ENCODE peak calls at places on chromosomes 16 and 17, in eight cellular contexts. C is BE2C; H is lower leg skin; Y is cardiac muscle cell; N is AG09319; M is epithelial cell of prostate; B is posterior cingulate gyrus; U is CD4-positive, alpha-beta T cell. K is an unnamed sample.
A peak's percentile ranks its signal among the peaks of the same experiment; 100 is the strongest.

GRCh38 chr16:88781140-88782077 is 3.6 kb downstream of the PIEZO1 start:
- DNase-seq in C (no peak), H (no peak), Y (no peak), N (no peak), M (no peak), B (no peak), U (peak; percentile 40), K (no peak)

GRCh38 chr16:70634861-70635260 is 11.5 kb upstream of the IL34 start:
- DNase-seq in C (no peak), H (no peak), Y (no peak), N (no peak), M (no peak), B (no peak), U (no peak), K (no peak)

GRCh38 chr17:47413872-47414271 is 90.1 kb downstream of the EFCAB13 start:
- DNase-seq in C (no peak), H (no peak), Y (no peak), N (no peak), M (no peak), B (no peak), U (no peak), K (no peak)

GRCh38 chr17:10082795-10083194 is 115.6 kb downstream of the GAS7 start:
- DNase-seq in C (no peak), H (no peak), Y (no peak), N (no peak), M (no peak), B (no peak), U (no peak), K (no peak)

GRCh38 chr16:54588026-54588425 is 301.4 kb upstream of the IRX3 start:
- DNase-seq in C (no peak), H (no peak), Y (no peak), N (no peak), M (no peak), B (no peak), U (no peak), K (no peak)

GRCh38 chr16:65116818-65117430 is 4.9 kb downstream of the CDH11 start:
- DNase-seq in C (no peak), H (no peak), Y (no peak), N (no peak), M (no peak), B (no peak), U (no peak), K (no peak)

GRCh38 chr17:31583795-31584340 is 192.4 kb downstream of the RAB11FIP4 start:
- DNase-seq in C (no peak), H (no peak), Y (no peak), N (no peak), M (no peak), B (no peak), U (no peak), K (no peak)

GRCh38 chr17:1402268-1402598 is 2.2 kb upstream of the YWHAE start:
- DNase-seq in C (no peak), H (no peak), Y (no peak), N (no peak), M (no peak), B (no peak), U (no peak), K (no peak)

GRCh38 chr17:47665655-47666054 is 15.9 kb downstream of the KPNB1 start:
- DNase-seq in C (no peak), H (no peak), Y (no peak), N (peak; percentile 54), M (no peak), B (no peak), U (no peak), K (no peak)

GRCh38 chr17:7260601-7261376 is 1.5 kb downstream of the CLDN7 start:
- DNase-seq in C (peak; percentile 22), H (no peak), Y (peak; percentile 53), N (no peak), M (no peak), B (peak; percentile 62), U (no peak), K (no peak)

GRCh38 chr16:82888616-82889015 is 261.8 kb downstream of the CDH13 start:
- DNase-seq in C (no peak), H (no peak), Y (no peak), N (peak; percentile 67), M (no peak), B (no peak), U (no peak), K (no peak)

GRCh38 chr17:4972752-4973151 is 5.1 kb upstream of the SPAG7 start:
- DNase-seq in C (no peak), H (no peak), Y (no peak), N (no peak), M (no peak), B (no peak), U (no peak), K (no peak)

GRCh38 chr17:43891851-43892671 is 15.3 kb downstream of the MPP2 start:
- DNase-seq in C (no peak), H (no peak), Y (no peak), N (peak; percentile 38), M (no peak), B (no peak), U (no peak), K (no peak)

GRCh38 chr16:30068750-30069574 is 3.4 kb downstream of the ALDOA start:
- DNase-seq in C (peak; percentile 55), H (no peak), Y (peak; percentile 30), N (no peak), M (no peak), B (no peak), U (peak; percentile 56), K (no peak)

GRCh38 chr17:40509626-40510327 is 8.4 kb upstream of the TNS4 start:
- DNase-seq in C (no peak), H (no peak), Y (no peak), N (no peak), M (no peak), B (no peak), U (no peak), K (no peak)

GRCh38 chr16:70738083-70738977 is 52.5 kb upstream of the MTSS2 start:
- DNase-seq in C (peak; percentile 86), H (peak; percentile 90), Y (peak; percentile 75), N (peak; percentile 68), M (no peak), B (no peak), U (no peak), K (no peak)

GRCh38 chr16:86281435-86281834 is 228.9 kb upstream of the FOXF1 start:
- DNase-seq in C (no peak), H (peak; percentile 61), Y (no peak), N (no peak), M (no peak), B (peak; percentile 39), U (no peak), K (no peak)

GRCh38 chr16:58863042-58863441 is 128.9 kb upstream of the GOT2 start:
- DNase-seq in C (no peak), H (no peak), Y (no peak), N (no peak), M (no peak), B (no peak), U (no peak), K (no peak)

GRCh38 chr17:19327039-19327776 is 35.3 kb downstream of the B9D1 start:
- DNase-seq in C (no peak), H (no peak), Y (no peak), N (peak; percentile 32), M (peak; percentile 77), B (no peak), U (no peak), K (peak; percentile 57)

GRCh38 chr16:23679274-23679985 is 741 bp downstream of the PLK1 start:
- DNase-seq in C (peak; percentile 60), H (peak; percentile 83), Y (peak; percentile 43), N (no peak), M (no peak), B (no peak), U (no peak), K (no peak)

GRCh38 chr16:48157302-48157701 is 1.5 kb upstream of the ABCC12 start:
- DNase-seq in C (no peak), H (no peak), Y (no peak), N (no peak), M (no peak), B (no peak), U (no peak), K (no peak)

GRCh38 chr17:12107905-12108304 is 87.2 kb downstream of the MAP2K4 start:
- DNase-seq in C (no peak), H (no peak), Y (no peak), N (no peak), M (no peak), B (no peak), U (no peak), K (no peak)

GRCh38 chr16:88502371-88502770 is 49.3 kb downstream of the ZFPM1 start:
- DNase-seq in C (no peak), H (no peak), Y (no peak), N (no peak), M (no peak), B (no peak), U (no peak), K (no peak)

GRCh38 chr17:27513849-27514248 is 57.6 kb downstream of the KSR1 start:
- DNase-seq in C (no peak), H (no peak), Y (no peak), N (no peak), M (no peak), B (peak; percentile 85), U (no peak), K (no peak)

GRCh38 chr16:69073181-69073669 is 32.2 kb upstream of the HAS3 start:
- DNase-seq in C (no peak), H (no peak), Y (no peak), N (peak; percentile 25), M (peak; percentile 88), B (no peak), U (no peak), K (peak; percentile 92)

GRCh38 chr17:36829676-36830075 is 107.6 kb upstream of the LHX1 start:
- DNase-seq in C (no peak), H (no peak), Y (no peak), N (no peak), M (no peak), B (no peak), U (no peak), K (no peak)

GRCh38 chr17:7848131-7848579 is 6.7 kb upstream of the TMEM88 start:
- DNase-seq in C (no peak), H (no peak), Y (no peak), N (no peak), M (no peak), B (peak; percentile 75), U (no peak), K (no peak)

GRCh38 chr17:59547131-59547915 is 18.1 kb upstream of the DHX40 start:
- DNase-seq in C (peak; percentile 75), H (no peak), Y (no peak), N (no peak), M (no peak), B (no peak), U (no peak), K (no peak)

GRCh38 chr17:4947411-4948165 is 742 bp downstream of the PFN1 start:
- DNase-seq in C (peak; percentile 37), H (peak; percentile 93), Y (peak; percentile 60), N (no peak), M (no peak), B (peak; percentile 90), U (peak; percentile 38), K (no peak)

GRCh38 chr17:80805032-80805751 is 186.4 kb upstream of the CHMP6 start:
- DNase-seq in C (no peak), H (peak; percentile 66), Y (peak; percentile 40), N (peak; percentile 47), M (no peak), B (peak; percentile 87), U (no peak), K (no peak)

GRCh38 chr17:75181608-75182318 is 996 bp downstream of the SUMO2 start:
- DNase-seq in C (no peak), H (peak; percentile 88), Y (peak; percentile 15), N (no peak), M (no peak), B (peak; percentile 81), U (peak; percentile 29), K (no peak)

GRCh38 chr17:32285286-32285685 is 19.7 kb downstream of the RHBDL3 start:
- DNase-seq in C (no peak), H (no peak), Y (no peak), N (no peak), M (no peak), B (no peak), U (no peak), K (no peak)

GRCh38 chr17:1485748-1486376 is 6.6 kb downstream of the MYO1C start:
- DNase-seq in C (no peak), H (peak; percentile 95), Y (peak; percentile 69), N (no peak), M (no peak), B (no peak), U (no peak), K (no peak)

GRCh38 chr16:3025032-3026002 is 1.5 kb downstream of the THOC6 start:
- DNase-seq in C (no peak), H (no peak), Y (no peak), N (no peak), M (no peak), B (no peak), U (no peak), K (no peak)

K was measured in keratinocyte.